ENCODE peak calls at places on chromosome 17, in five cellular contexts. L, K, C, U and S are unnamed samples.

GRCh38 chr17:2087597-2088211 is 32.8 kb downstream of the HIC1 start:
- DNase-seq in U (peak), L (peak), K (no peak), C (no peak), S (no peak)

GRCh38 chr17:80816241-80817103 is 175.2 kb upstream of the CHMP6 start:
- DNase-seq in C (no peak), K (no peak), U (no peak), L (no peak), S (no peak)

GRCh38 chr17:21210411-21211076 is 3.4 kb downstream of the TMEM11 start:
- DNase-seq in U (no peak), K (no peak), C (no peak), L (no peak), S (no peak)

GRCh38 chr17:80247561-80247960 is 13.1 kb upstream of the RNF213 start:
- DNase-seq in L (no peak), K (no peak), C (no peak), U (no peak), S (no peak)

GRCh38 chr17:57097832-57098421 is 12.9 kb downstream of the AKAP1 start:
- DNase-seq in L (peak), U (peak), K (no peak), C (no peak), S (no peak)

GRCh38 chr17:81955058-81955681 is 5.8 kb downstream of the NOTUM start:
- DNase-seq in U (no peak), C (no peak), L (no peak), K (no peak), S (no peak)

GRCh38 chr17:52536466-52536865 is 378.0 kb upstream of the CA10 start:
- DNase-seq in K (no peak), L (no peak), U (no peak), C (no peak), S (no peak)

GRCh38 chr17:57354669-57355068 is 98.3 kb downstream of the MSI2 start:
- DNase-seq in L (no peak), C (no peak), K (no peak), U (no peak), S (no peak)

GRCh38 chr17:58402047-58402446 is 15.3 kb downstream of the RNF43 start:
- DNase-seq in K (no peak), L (peak), C (no peak), U (no peak), S (no peak)

GRCh38 chr17:40607641-40608040 is 40.0 kb downstream of the SMARCE1 start:
- DNase-seq in K (no peak), U (no peak), C (no peak), L (no peak), S (no peak)

GRCh38 chr17:44396946-44397345 is 7.5 kb upstream of the ITGA2B start:
- DNase-seq in L (no peak), U (no peak), K (no peak), C (no peak), S (peak)

GRCh38 chr17:61499632-61500031 is 47.4 kb downstream of the TBX4 start:
- DNase-seq in C (no peak), L (no peak), K (no peak), U (no peak), S (no peak)

GRCh38 chr17:29151567-29151966 is 28.6 kb downstream of the MYO18A start:
- DNase-seq in U (peak), L (peak), C (no peak), K (no peak), S (peak)

GRCh38 chr17:73151888-73152633 is 12.7 kb upstream of the SSTR2 start:
- DNase-seq in L (no peak), U (no peak), C (no peak), K (no peak), S (no peak)

GRCh38 chr17:57034807-57035754 is 50.0 kb upstream of the AKAP1 start:
- DNase-seq in C (no peak), L (no peak), U (no peak), K (no peak), S (no peak)

GRCh38 chr17:58538801-58539410 is 24.5 kb upstream of the MTMR4 start:
- DNase-seq in K (no peak), U (no peak), L (no peak), C (no peak), S (peak)

GRCh38 chr17:2172447-2172938 is 117.6 kb downstream of the HIC1 start:
- DNase-seq in L (no peak), K (no peak), C (no peak), U (peak), S (no peak)

DNA sequence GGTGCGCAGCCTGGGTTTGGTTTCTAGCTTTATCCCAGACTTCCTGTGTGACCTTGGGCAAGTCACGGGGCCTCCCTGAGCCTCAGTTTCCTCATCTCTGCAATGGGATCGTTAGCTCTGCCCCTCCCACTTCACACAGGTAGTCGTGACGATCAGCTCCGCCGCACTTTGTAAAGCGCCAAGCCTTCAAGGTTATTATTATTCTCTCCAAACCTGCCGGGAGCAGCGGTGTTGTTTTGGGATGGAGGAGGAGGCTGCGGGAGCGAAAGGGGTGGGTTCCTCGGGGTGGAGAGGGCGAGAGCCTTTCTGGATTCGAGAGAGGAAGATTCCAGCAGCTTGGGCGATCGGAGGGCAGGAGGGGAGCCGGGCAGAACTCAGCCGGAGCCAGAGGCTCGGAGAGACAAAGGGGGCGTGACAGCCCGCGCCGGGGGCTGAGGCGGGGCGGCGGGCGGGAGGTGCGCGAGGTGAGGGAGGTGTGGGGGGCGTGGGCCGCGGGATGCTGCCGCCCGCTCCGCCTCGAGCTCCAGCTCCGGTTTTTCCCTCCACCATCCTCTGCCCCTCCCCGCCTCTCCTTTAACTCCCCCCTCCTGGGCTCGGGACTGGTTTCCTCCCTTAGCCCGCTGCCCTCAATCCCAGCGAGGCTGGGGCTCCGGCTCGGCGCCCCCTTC is at the start of gene EFNB3:
- DNase-seq in L (peak), K (peak), C (no peak), U (no peak), S (peak)
- H3K14ac ChIP-seq in L (no peak), K (peak), C (no peak), U (no peak), S (peak)

DNA sequence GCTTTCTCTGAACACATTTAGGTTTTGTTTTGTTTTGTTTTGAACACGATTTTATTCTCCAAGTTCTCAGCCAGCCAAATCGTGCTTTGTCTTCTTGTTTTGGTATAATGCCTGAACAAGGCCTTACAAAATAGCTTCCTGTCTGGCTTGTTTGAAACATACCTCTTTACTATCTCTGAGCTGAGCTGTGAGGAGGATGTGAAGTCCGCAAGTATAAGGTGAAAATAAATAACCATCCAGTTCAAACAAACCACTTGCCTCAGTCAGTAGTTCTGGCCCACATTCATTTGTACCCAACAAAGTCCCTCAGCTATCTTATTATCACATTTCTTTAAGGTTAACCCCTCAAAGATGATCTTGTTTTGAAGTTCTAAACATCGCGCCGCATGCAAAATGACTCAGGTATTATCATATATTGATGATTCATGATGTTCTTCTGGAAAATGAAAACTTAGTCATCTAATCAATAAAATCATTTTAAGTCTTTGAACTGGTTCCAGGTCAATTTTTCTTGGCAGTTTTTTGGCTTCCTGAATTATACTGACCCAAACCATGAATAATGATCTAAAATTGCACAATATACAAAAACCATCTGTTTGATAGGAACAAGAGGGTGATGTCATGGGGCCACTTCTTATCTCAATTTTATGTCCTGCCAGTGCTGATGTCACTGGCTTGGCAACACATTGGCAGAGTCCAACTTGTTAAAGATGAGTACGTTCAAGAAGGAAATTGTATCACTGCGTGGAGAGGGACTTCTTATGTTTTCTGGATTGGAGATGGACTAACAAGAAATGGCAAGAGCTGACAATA is 694.3 kb downstream of the KCNJ2 start:
- DNase-seq in K (no peak), C (no peak), L (no peak), U (peak), S (no peak)
- H2BK15ac ChIP-seq in K (no peak), C (no peak), L (no peak), U (no peak), S (no peak)

DNA sequence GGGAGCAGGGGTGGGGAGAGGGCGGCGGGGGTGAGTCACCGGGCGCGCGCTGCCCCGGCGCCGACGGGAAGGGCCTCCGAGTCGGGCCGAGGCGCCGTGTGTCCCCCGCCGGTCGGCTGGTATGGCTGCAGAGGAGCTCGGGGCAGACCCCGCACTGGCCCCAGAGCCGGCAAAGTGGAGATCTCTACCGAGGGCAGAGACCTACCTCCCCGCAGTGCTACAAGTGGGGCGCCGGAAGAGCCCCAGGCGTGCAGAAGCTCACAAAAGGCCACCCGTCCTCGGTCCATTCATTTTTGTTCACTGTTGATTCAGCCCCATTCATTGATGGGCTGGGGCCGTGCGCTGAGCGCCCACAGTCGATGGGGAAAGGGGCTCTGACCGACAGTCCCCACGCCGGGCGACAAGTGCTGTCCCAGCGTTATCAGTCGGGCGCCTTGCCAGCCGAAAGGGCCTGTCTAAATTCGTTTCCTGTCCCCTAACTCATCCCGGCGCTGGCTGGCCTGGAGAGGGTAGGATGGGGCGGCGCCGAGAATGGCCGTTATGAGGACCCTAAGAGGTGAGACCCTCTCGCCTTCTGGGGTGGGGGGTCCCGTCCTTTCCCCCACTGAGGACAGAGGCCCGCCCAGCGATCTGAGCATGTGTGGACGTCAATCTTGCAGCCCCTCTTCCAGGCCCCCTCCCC is 703 bp upstream of the ENO3 start:
- DNase-seq in L (no peak), K (no peak), C (no peak), U (no peak), S (peak)
- H3K14ac ChIP-seq in L (peak), K (peak), C (no peak), U (peak), S (peak)

GRCh38 chr17:78361227-78361683 is 1.4 kb upstream of the SOCS3 start:
- DNase-seq in L (no peak), U (no peak), C (no peak), K (no peak), S (no peak)

GRCh38 chr17:78362232-78362631 is 2.4 kb upstream of the SOCS3 start:
- DNase-seq in U (no peak), C (no peak), L (no peak), K (no peak), S (no peak)

GRCh38 chr17:78359936-78360370 is at the start of gene SOCS3:
- DNase-seq in K (peak), C (peak), L (peak), U (peak), S (peak)

GRCh38 chr17:78359216-78359935 is 501 bp downstream of the SOCS3 start:
- DNase-seq in K (no peak), C (no peak), U (no peak), L (no peak), S (peak)

DNA sequence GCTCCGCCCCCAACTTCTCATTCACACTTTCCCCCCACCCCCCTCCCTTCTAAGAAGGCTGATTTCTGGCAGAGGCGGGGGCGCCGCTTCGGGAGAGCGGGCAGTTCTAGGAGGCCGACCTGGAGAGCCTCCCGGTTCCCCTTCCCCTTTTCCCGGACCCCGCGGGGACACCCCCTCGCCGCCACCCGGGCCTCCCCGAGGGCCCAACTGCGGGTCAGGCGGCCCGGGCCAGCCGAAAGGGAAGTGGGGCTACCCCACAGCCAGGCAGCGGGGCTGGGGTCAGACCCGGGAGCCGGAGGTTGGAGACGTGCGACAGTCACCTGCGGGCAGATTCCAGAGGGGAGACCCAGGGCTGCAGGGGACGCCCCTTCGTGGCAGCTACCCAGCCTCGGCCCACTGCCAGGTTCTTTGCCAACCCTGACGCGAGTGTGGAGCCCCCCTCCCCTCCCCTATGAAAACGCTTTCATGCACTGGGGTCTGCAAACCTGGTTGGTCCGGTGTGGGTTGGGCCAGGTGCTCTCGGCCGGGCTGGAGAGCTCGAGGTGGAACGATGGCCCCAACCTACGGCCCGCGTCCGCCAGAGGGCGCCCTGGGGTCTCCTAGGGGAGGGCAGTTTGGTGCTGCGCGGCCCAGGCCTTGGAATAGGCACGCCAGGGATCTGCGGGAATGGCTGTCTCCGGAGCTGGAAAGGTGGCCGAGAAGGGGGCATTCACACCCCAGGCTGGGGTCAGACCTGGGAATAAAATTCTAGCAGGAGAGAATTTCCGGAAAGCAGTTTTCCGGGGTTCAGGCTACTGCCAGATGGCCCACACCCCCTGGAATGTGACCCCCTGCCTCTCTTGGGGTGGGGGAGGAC is 722 bp upstream of the SOCS3 start:
- DNase-seq in L (peak), U (peak), K (peak), C (peak), S (peak)
- H2BK15ac ChIP-seq in L (peak), U (peak), K (peak), C (no peak), S (no peak)

DNA sequence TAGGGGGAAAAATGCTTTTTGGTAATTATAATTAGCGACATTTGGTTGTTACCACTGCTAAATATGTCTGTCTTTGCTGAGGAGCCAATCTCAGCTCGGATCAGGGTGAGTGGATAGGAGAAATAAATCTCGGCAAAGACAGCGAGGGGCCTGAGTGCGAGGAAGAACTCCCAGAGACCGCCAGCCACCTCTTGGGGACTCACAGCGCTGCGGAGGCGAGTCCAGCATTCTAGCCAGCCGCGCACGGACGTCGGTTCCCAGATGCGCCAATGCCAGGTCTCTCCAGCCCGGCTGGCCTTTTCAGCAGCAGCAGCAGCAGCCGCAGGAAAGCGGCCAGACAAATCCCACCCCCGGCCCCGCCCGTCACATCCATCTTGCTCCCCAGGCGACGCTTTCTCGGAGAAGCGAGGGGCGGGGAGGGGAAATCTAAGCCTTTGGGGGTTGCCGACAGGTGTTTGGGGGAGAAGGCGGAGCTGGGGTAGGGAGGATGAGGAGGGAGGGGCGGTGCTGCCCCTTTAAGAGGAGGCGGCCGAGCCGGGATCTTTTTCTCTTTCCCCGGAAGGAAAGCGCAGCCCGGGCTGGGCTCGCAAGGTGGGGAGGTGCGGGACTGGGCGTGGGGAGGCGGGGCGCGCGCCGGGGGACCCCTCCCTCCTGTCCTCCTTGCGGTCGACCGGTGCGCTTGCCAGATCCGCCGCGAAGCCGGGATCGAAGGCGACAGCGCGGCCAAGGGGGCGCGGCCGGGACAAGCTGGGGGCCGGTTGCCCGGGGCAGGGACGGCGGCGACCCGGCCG is at the start of gene ITGA3:
- DNase-seq in U (peak), L (peak), K (peak), C (peak), S (peak)
- H3K14ac ChIP-seq in U (peak), L (peak), K (no peak), C (no peak), S (no peak)